ENCODE peak calls at places on chromosomes 4 and X, in four cellular contexts. G is CD8-positive, alpha-beta T cell; M is A549; A is HT1080. R is an unnamed sample.

GRCh38 chrX:49272426-49272825 is 2.8 kb downstream of the PPP1R3F start:
- DNase-seq in M (no peak), G (no peak), A (no peak), R (no peak)

GRCh38 chrX:69501433-69501832 is 2.7 kb upstream of the NALF2 start:
- DNase-seq in A (no peak), G (no peak), M (no peak), R (no peak)

GRCh38 chr4:168840988-168841681 is 168.9 kb downstream of the CBR4 start:
- DNase-seq in A (no peak), G (no peak), M (no peak), R (no peak)

GRCh38 chrX:103396186-103396585 is 19.8 kb downstream of the BEX3 start:
- DNase-seq in G (no peak), A (peak), M (no peak), R (peak)

GRCh38 chr4:40357738-40358137 is 22.6 kb downstream of the CHRNA9 start:
- DNase-seq in A (no peak), M (no peak), G (no peak), R (no peak)

GRCh38 chr4:52377563-52377962 is 281.5 kb downstream of the USP46 start:
- DNase-seq in G (no peak), A (no peak), M (no peak), R (no peak)

GRCh38 chr4:181960384-181960783 is 282.8 kb upstream of the TENM3 start:
- DNase-seq in G (no peak), M (no peak), A (no peak), R (no peak)

GRCh38 chrX:100747090-100747489 is 15.2 kb upstream of the SYTL4 start:
- DNase-seq in M (no peak), A (no peak), G (no peak), R (no peak)

GRCh38 chr4:88195666-88196365 is 37.4 kb upstream of the ABCG2 start:
- DNase-seq in A (no peak), M (no peak), G (no peak), R (no peak)

GRCh38 chrX:63738696-63739095 is 46.3 kb downstream of the ARHGEF9 start:
- DNase-seq in G (no peak), A (no peak), M (no peak), R (no peak)

GRCh38 chrX:110420771-110421498 is 62.3 kb downstream of the RTL9 start:
- DNase-seq in A (no peak), G (no peak), M (peak), R (no peak)

GRCh38 chr4:94814237-94814636 is 56.5 kb downstream of the BMPR1B start:
- DNase-seq in A (no peak), M (no peak), G (no peak), R (no peak)

GRCh38 chrX:3651272-3651671 is 62.2 kb downstream of the PRKX start:
- DNase-seq in G (peak), M (no peak), A (no peak), R (peak)

GRCh38 chr4:84995386-84995785 is 28.9 kb upstream of the WDFY3 start:
- DNase-seq in M (no peak), G (no peak), A (peak), R (no peak)

GRCh38 chrX:14832151-14832550 is 40.7 kb downstream of the FANCB start:
- DNase-seq in M (no peak), G (no peak), A (peak), R (no peak)

GRCh38 chr4:182876427-182876826 is 40.8 kb downstream of the DCTD start:
- DNase-seq in G (no peak), M (no peak), A (no peak), R (no peak)

GRCh38 chr4:47913858-47914218 is 545 bp downstream of the NFXL1 start:
- DNase-seq in A (no peak), G (peak), M (peak), R (peak)

GRCh38 chrX:47590984-47591383 is 8.7 kb downstream of the TIMP1 start:
- DNase-seq in M (no peak), A (no peak), G (no peak), R (no peak)

GRCh38 chr4:75895744-75896314 is 6.4 kb downstream of the PPEF2 start:
- DNase-seq in M (peak), G (no peak), A (peak), R (peak)

GRCh38 chr4:3810111-3810680 is 44.0 kb downstream of the ADRA2C start:
- DNase-seq in G (no peak), M (no peak), A (no peak), R (no peak)

GRCh38 chr4:173528378-173529321 is 1.4 kb downstream of the HAND2 start:
- DNase-seq in G (no peak), A (no peak), M (no peak), R (no peak)

GRCh38 chr4:150501983-150502382 is 80.0 kb upstream of the MAB21L2 start:
- DNase-seq in M (no peak), G (no peak), A (no peak), R (no peak)

GRCh38 chr4:33911951-33912350 is 2332.4 kb downstream of the ARAP2 start:
- DNase-seq in M (no peak), A (peak), G (no peak), R (no peak)

GRCh38 chrX:102995316-102995715 is 58.2 kb downstream of the RAB40AL start:
- DNase-seq in G (no peak), A (no peak), M (no peak), R (no peak)

GRCh38 chr4:107069049-107069448 is 32.9 kb upstream of the DKK2 start:
- DNase-seq in G (no peak), M (no peak), A (peak), R (peak)

GRCh38 chrX:69387559-69388487 is 116.3 kb upstream of the NALF2 start:
- DNase-seq in M (peak), G (peak), A (peak), R (peak)

GRCh38 chrX:101210630-101211029 is 9.0 kb upstream of the DRP2 start:
- DNase-seq in M (no peak), G (no peak), A (no peak), R (no peak)

GRCh38 chr4:155805016-155805415 is 46.2 kb downstream of the GUCY1B1 start:
- DNase-seq in A (peak), M (no peak), G (no peak), R (no peak)

GRCh38 chr4:142411993-142412392 is 434.1 kb downstream of the INPP4B start:
- DNase-seq in A (no peak), M (no peak), G (no peak), R (no peak)

GRCh38 chr4:170106899-170107298 is 17.1 kb upstream of the AADAT start:
- DNase-seq in A (no peak), G (no peak), M (no peak), R (no peak)

GRCh38 chrX:16712825-16713155 is 321 bp upstream of the CTPS2 start:
- DNase-seq in G (no peak), M (no peak), A (no peak), R (no peak)

GRCh38 chr4:177225605-177226004 is 84.1 kb upstream of the NEIL3 start:
- DNase-seq in G (no peak), M (no peak), A (no peak), R (no peak)

GRCh38 chr4:26827798-26828197 is 32.8 kb upstream of the STIM2 start:
- DNase-seq in G (no peak), M (no peak), A (no peak), R (no peak)

GRCh38 chr4:139978692-139979091 is 175.3 kb downstream of the MAML3 start:
- DNase-seq in M (no peak), A (no peak), G (no peak), R (no peak)

GRCh38 chrX:30653415-30654131 is at the start of gene GK:
- DNase-seq in M (no peak), G (peak), A (peak), R (peak)